ENCODE peak calls at places on chromosomes 13 and 19, in seven cellular contexts. One of them, this sample, is unnamed.

GRCh38 chr19:54329476-54330165 is 9.3 kb downstream of the LILRA4 start:
- DNase-seq in MV-4-11: no peak
- DNase-seq in mesothelial cell of epicardium: no peak
- DNase-seq in HS-27A: no peak
- DNase-seq in GM04504: no peak
- DNase-seq in neural progenitor cell: no peak
- DNase-seq in stomach: no peak
- DNase-seq in this sample: no peak

GRCh38 chr13:89455741-89456140 is 1784.6 kb downstream of the SLITRK5 start:
- DNase-seq in MV-4-11: no peak
- DNase-seq in mesothelial cell of epicardium: no peak
- DNase-seq in HS-27A: no peak
- DNase-seq in GM04504: no peak
- DNase-seq in neural progenitor cell: no peak
- DNase-seq in stomach: no peak
- DNase-seq in this sample: no peak

GRCh38 chr13:28251462-28251861 is 113.1 kb downstream of the PAN3 start:
- DNase-seq in MV-4-11: peak
- DNase-seq in mesothelial cell of epicardium: no peak
- DNase-seq in HS-27A: no peak
- DNase-seq in GM04504: no peak
- DNase-seq in neural progenitor cell: no peak
- DNase-seq in stomach: no peak
- DNase-seq in this sample: no peak

GRCh38 chr13:41137951-41138350 is 5.3 kb upstream of the KBTBD6 start:
- DNase-seq in MV-4-11: no peak
- DNase-seq in mesothelial cell of epicardium: no peak
- DNase-seq in HS-27A: no peak
- DNase-seq in GM04504: no peak
- DNase-seq in neural progenitor cell: no peak
- DNase-seq in stomach: no peak
- DNase-seq in this sample: peak

GRCh38 chr19:18735324-18735723 is 51.8 kb downstream of the CRTC1 start:
- DNase-seq in MV-4-11: no peak
- DNase-seq in mesothelial cell of epicardium: no peak
- DNase-seq in HS-27A: no peak
- DNase-seq in GM04504: no peak
- DNase-seq in neural progenitor cell: no peak
- DNase-seq in stomach: no peak
- DNase-seq in this sample: no peak

GRCh38 chr19:41546386-41546789 is 29.6 kb upstream of the CEACAM21 start:
- DNase-seq in MV-4-11: peak
- DNase-seq in mesothelial cell of epicardium: no peak
- DNase-seq in HS-27A: no peak
- DNase-seq in GM04504: no peak
- DNase-seq in neural progenitor cell: no peak
- DNase-seq in stomach: no peak
- DNase-seq in this sample: no peak

GRCh38 chr19:4707322-4707721 is 16.3 kb downstream of the DPP9 start:
- DNase-seq in MV-4-11: no peak
- DNase-seq in mesothelial cell of epicardium: no peak
- DNase-seq in HS-27A: no peak
- DNase-seq in GM04504: no peak
- DNase-seq in neural progenitor cell: no peak
- DNase-seq in stomach: no peak
- DNase-seq in this sample: no peak

GRCh38 chr13:102903659-102904407 is 58.0 kb downstream of the ERCC5 start:
- DNase-seq in MV-4-11: no peak
- DNase-seq in mesothelial cell of epicardium: no peak
- DNase-seq in HS-27A: no peak
- DNase-seq in GM04504: no peak
- DNase-seq in neural progenitor cell: peak
- DNase-seq in stomach: no peak
- DNase-seq in this sample: no peak

GRCh38 chr13:38628554-38628953 is 58.3 kb upstream of the FREM2 start:
- DNase-seq in MV-4-11: no peak
- DNase-seq in mesothelial cell of epicardium: no peak
- DNase-seq in HS-27A: no peak
- DNase-seq in GM04504: no peak
- DNase-seq in neural progenitor cell: no peak
- DNase-seq in stomach: no peak
- DNase-seq in this sample: no peak

GRCh38 chr13:85616275-85616674 is 182.9 kb downstream of the SLITRK6 start:
- DNase-seq in MV-4-11: no peak
- DNase-seq in mesothelial cell of epicardium: no peak
- DNase-seq in HS-27A: no peak
- DNase-seq in GM04504: no peak
- DNase-seq in neural progenitor cell: no peak
- DNase-seq in stomach: no peak
- DNase-seq in this sample: no peak

GRCh38 chr19:38105574-38105973 is 118.4 kb downstream of the DPF1 start:
- DNase-seq in MV-4-11: no peak
- DNase-seq in mesothelial cell of epicardium: no peak
- DNase-seq in HS-27A: no peak
- DNase-seq in GM04504: no peak
- DNase-seq in neural progenitor cell: no peak
- DNase-seq in stomach: no peak
- DNase-seq in this sample: no peak

GRCh38 chr13:45623516-45624090 is 8.1 kb upstream of the ERICH6B start:
- DNase-seq in MV-4-11: no peak
- DNase-seq in mesothelial cell of epicardium: no peak
- DNase-seq in HS-27A: no peak
- DNase-seq in GM04504: no peak
- DNase-seq in neural progenitor cell: peak
- DNase-seq in stomach: no peak
- DNase-seq in this sample: no peak

GRCh38 chr19:48671456-48671995 is 1.3 kb downstream of the NTN5 start:
- DNase-seq in MV-4-11: no peak
- DNase-seq in mesothelial cell of epicardium: no peak
- DNase-seq in HS-27A: no peak
- DNase-seq in GM04504: no peak
- DNase-seq in neural progenitor cell: no peak
- DNase-seq in stomach: no peak
- DNase-seq in this sample: no peak

GRCh38 chr13:35489050-35489449 is 12.6 kb upstream of the MAB21L1 start:
- DNase-seq in MV-4-11: no peak
- DNase-seq in mesothelial cell of epicardium: no peak
- DNase-seq in HS-27A: no peak
- DNase-seq in GM04504: peak
- DNase-seq in neural progenitor cell: no peak
- DNase-seq in stomach: no peak
- DNase-seq in this sample: no peak

GRCh38 chr13:45055902-45056648 is 64.2 kb upstream of the GTF2F2 start:
- DNase-seq in MV-4-11: peak
- DNase-seq in mesothelial cell of epicardium: no peak
- DNase-seq in HS-27A: peak
- DNase-seq in GM04504: no peak
- DNase-seq in neural progenitor cell: peak
- DNase-seq in stomach: no peak
- DNase-seq in this sample: peak

GRCh38 chr13:62357887-62358645 is 942.4 kb upstream of the PCDH20 start:
- DNase-seq in MV-4-11: peak
- DNase-seq in mesothelial cell of epicardium: no peak
- DNase-seq in HS-27A: peak
- DNase-seq in GM04504: peak
- DNase-seq in neural progenitor cell: peak
- DNase-seq in stomach: no peak
- DNase-seq in this sample: peak

GRCh38 chr19:6088677-6089063 is 21.6 kb downstream of the RFX2 start:
- DNase-seq in MV-4-11: peak
- DNase-seq in mesothelial cell of epicardium: no peak
- DNase-seq in HS-27A: no peak
- DNase-seq in GM04504: no peak
- DNase-seq in neural progenitor cell: no peak
- DNase-seq in stomach: no peak
- DNase-seq in this sample: no peak

GRCh38 chr13:33250594-33250993 is 35.0 kb downstream of the STARD13 start:
- DNase-seq in MV-4-11: no peak
- DNase-seq in mesothelial cell of epicardium: no peak
- DNase-seq in HS-27A: no peak
- DNase-seq in GM04504: no peak
- DNase-seq in neural progenitor cell: no peak
- DNase-seq in stomach: no peak
- DNase-seq in this sample: no peak

GRCh38 chr19:2149980-2150793 is 1.2 kb downstream of the AP3D1 start:
- DNase-seq in MV-4-11: peak
- DNase-seq in mesothelial cell of epicardium: no peak
- DNase-seq in HS-27A: no peak
- DNase-seq in GM04504: no peak
- DNase-seq in neural progenitor cell: peak
- DNase-seq in stomach: no peak
- DNase-seq in this sample: no peak

GRCh38 chr19:57110592-57111328 is 9.0 kb upstream of the USP29 start:
- DNase-seq in MV-4-11: peak
- DNase-seq in mesothelial cell of epicardium: no peak
- DNase-seq in HS-27A: no peak
- DNase-seq in GM04504: no peak
- DNase-seq in neural progenitor cell: no peak
- DNase-seq in stomach: no peak
- DNase-seq in this sample: no peak

GRCh38 chr13:50677687-50678463 is 165.6 kb downstream of the DLEU7 start:
- DNase-seq in MV-4-11: no peak
- DNase-seq in mesothelial cell of epicardium: no peak
- DNase-seq in HS-27A: no peak
- DNase-seq in GM04504: no peak
- DNase-seq in neural progenitor cell: no peak
- DNase-seq in stomach: no peak
- DNase-seq in this sample: no peak

GRCh38 chr19:15330801-15331418 is 1.4 kb downstream of the BRD4 start:
- DNase-seq in MV-4-11: no peak
- DNase-seq in mesothelial cell of epicardium: no peak
- DNase-seq in HS-27A: no peak
- DNase-seq in GM04504: no peak
- DNase-seq in neural progenitor cell: peak
- DNase-seq in stomach: no peak
- DNase-seq in this sample: no peak

GRCh38 chr19:372306-372890 is 27.8 kb upstream of the MIER2 start:
- DNase-seq in MV-4-11: no peak
- DNase-seq in mesothelial cell of epicardium: no peak
- DNase-seq in HS-27A: no peak
- DNase-seq in GM04504: peak
- DNase-seq in neural progenitor cell: no peak
- DNase-seq in stomach: peak
- DNase-seq in this sample: no peak

GRCh38 chr19:6760606-6761005 is 6.6 kb downstream of the SH2D3A start:
- DNase-seq in MV-4-11: no peak
- DNase-seq in mesothelial cell of epicardium: no peak
- DNase-seq in HS-27A: no peak
- DNase-seq in GM04504: no peak
- DNase-seq in neural progenitor cell: no peak
- DNase-seq in stomach: no peak
- DNase-seq in this sample: no peak

GRCh38 chr13:83215627-83216026 is 666.6 kb downstream of the SLITRK1 start:
- DNase-seq in MV-4-11: no peak
- DNase-seq in mesothelial cell of epicardium: no peak
- DNase-seq in HS-27A: no peak
- DNase-seq in GM04504: no peak
- DNase-seq in neural progenitor cell: no peak
- DNase-seq in stomach: no peak
- DNase-seq in this sample: no peak

GRCh38 chr13:80390338-80390737 is 49.4 kb upstream of the SPRY2 start:
- DNase-seq in MV-4-11: no peak
- DNase-seq in mesothelial cell of epicardium: no peak
- DNase-seq in HS-27A: no peak
- DNase-seq in GM04504: no peak
- DNase-seq in neural progenitor cell: no peak
- DNase-seq in stomach: no peak
- DNase-seq in this sample: no peak

GRCh38 chr19:2603320-2603719 is 99.2 kb downstream of the GNG7 start:
- DNase-seq in MV-4-11: no peak
- DNase-seq in mesothelial cell of epicardium: peak
- DNase-seq in HS-27A: no peak
- DNase-seq in GM04504: peak
- DNase-seq in neural progenitor cell: peak
- DNase-seq in stomach: no peak
- DNase-seq in this sample: no peak

GRCh38 chr13:113845055-113845454 is 18.8 kb downstream of the GAS6 start:
- DNase-seq in MV-4-11: no peak
- DNase-seq in mesothelial cell of epicardium: no peak
- DNase-seq in HS-27A: no peak
- DNase-seq in GM04504: no peak
- DNase-seq in neural progenitor cell: no peak
- DNase-seq in stomach: no peak
- DNase-seq in this sample: no peak

GRCh38 chr13:27171244-27171829 is at the start of gene USP12:
- DNase-seq in MV-4-11: no peak
- DNase-seq in mesothelial cell of epicardium: peak
- DNase-seq in HS-27A: no peak
- DNase-seq in GM04504: no peak
- DNase-seq in neural progenitor cell: no peak
- DNase-seq in stomach: no peak
- DNase-seq in this sample: no peak

GRCh38 chr19:6501740-6502648 is at the start of gene TUBB4A:
- DNase-seq in MV-4-11: no peak
- DNase-seq in mesothelial cell of epicardium: peak
- DNase-seq in HS-27A: no peak
- DNase-seq in GM04504: no peak
- DNase-seq in neural progenitor cell: peak
- DNase-seq in stomach: no peak
- DNase-seq in this sample: no peak

GRCh38 chr19:19410553-19411550 is 5.4 kb downstream of the GATAD2A start:
- DNase-seq in MV-4-11: no peak
- DNase-seq in mesothelial cell of epicardium: no peak
- DNase-seq in HS-27A: no peak
- DNase-seq in GM04504: no peak
- DNase-seq in neural progenitor cell: no peak
- DNase-seq in stomach: no peak
- DNase-seq in this sample: no peak

GRCh38 chr19:49690656-49691242 is at the start of gene CPT1C:
- DNase-seq in MV-4-11: no peak
- DNase-seq in mesothelial cell of epicardium: peak
- DNase-seq in HS-27A: peak
- DNase-seq in GM04504: no peak
- DNase-seq in neural progenitor cell: peak
- DNase-seq in stomach: peak
- DNase-seq in this sample: no peak

GRCh38 chr13:41970918-41971317 is 10.0 kb upstream of the VWA8 start:
- DNase-seq in MV-4-11: no peak
- DNase-seq in mesothelial cell of epicardium: no peak
- DNase-seq in HS-27A: no peak
- DNase-seq in GM04504: no peak
- DNase-seq in neural progenitor cell: no peak
- DNase-seq in stomach: no peak
- DNase-seq in this sample: no peak

GRCh38 chr19:8307400-8307964 is 676 bp downstream of the CD320 start:
- DNase-seq in MV-4-11: no peak
- DNase-seq in mesothelial cell of epicardium: peak
- DNase-seq in HS-27A: no peak
- DNase-seq in GM04504: no peak
- DNase-seq in neural progenitor cell: peak
- DNase-seq in stomach: peak
- DNase-seq in this sample: no peak

GRCh38 chr13:76972430-76972829 is 19.5 kb upstream of the CLN5 start:
- DNase-seq in MV-4-11: no peak
- DNase-seq in mesothelial cell of epicardium: no peak
- DNase-seq in HS-27A: no peak
- DNase-seq in GM04504: no peak
- DNase-seq in neural progenitor cell: no peak
- DNase-seq in stomach: no peak
- DNase-seq in this sample: no peak

GRCh38 chr13:99686157-99686572 is 184.9 kb downstream of the TM9SF2 start:
- DNase-seq in MV-4-11: no peak
- DNase-seq in mesothelial cell of epicardium: no peak
- DNase-seq in HS-27A: no peak
- DNase-seq in GM04504: no peak
- DNase-seq in neural progenitor cell: peak
- DNase-seq in stomach: no peak
- DNase-seq in this sample: no peak

GRCh38 chr13:42487221-42487620 is 86.7 kb upstream of the TNFSF11 start:
- DNase-seq in MV-4-11: no peak
- DNase-seq in mesothelial cell of epicardium: no peak
- DNase-seq in HS-27A: peak
- DNase-seq in GM04504: no peak
- DNase-seq in neural progenitor cell: no peak
- DNase-seq in stomach: no peak
- DNase-seq in this sample: no peak

This sample was measured in retinal pigment epithelial cell.